ENCODE peak calls at places on chromosomes 3 and 15, in four cellular contexts. P is GM12892, A is adrenal gland, X is uterus. Z is an unnamed sample.
A peak's percentile ranks its signal among the peaks of the same experiment; 100 is the strongest.

GRCh38 chr15:83999396-84000120 is 236.0 kb upstream of the GOLGA6L4 start:
- DNase-seq in P (no peak), A (no peak), X (no peak), Z (no peak)

GRCh38 chr3:188229177-188229576 is 75.2 kb downstream of the LPP start:
- DNase-seq in P (no peak), A (no peak), X (no peak), Z (no peak)

GRCh38 chr3:46867550-46867898 is 4.3 kb upstream of the MYL3 start:
- DNase-seq in P (no peak), A (peak; percentile 80), X (peak; percentile 82), Z (no peak)

GRCh38 chr3:57557088-57557537 is 1.0 kb downstream of the PDE12 start:
- DNase-seq in P (peak; percentile 30), A (peak; percentile 38), X (no peak), Z (peak; percentile 83)

GRCh38 chr3:126267169-126267975 is 87.0 kb upstream of the ALDH1L1 start:
- DNase-seq in P (no peak), A (peak; percentile 78), X (peak; percentile 76), Z (no peak)

GRCh38 chr3:32816439-32817194 is 1.2 kb upstream of the TRIM71 start:
- DNase-seq in P (peak; percentile 37), A (no peak), X (no peak), Z (peak; percentile 44)

GRCh38 chr3:32437898-32438297 is 46.2 kb downstream of the CMTM7 start:
- DNase-seq in P (no peak), A (peak; percentile 8), X (no peak), Z (no peak)

GRCh38 chr3:108380128-108380795 is 83.9 kb downstream of the HHLA2 start:
- DNase-seq in P (no peak), A (no peak), X (no peak), Z (no peak)

GRCh38 chr3:196128172-196128843 is 46.4 kb upstream of the TFRC start:
- DNase-seq in P (no peak), A (no peak), X (no peak), Z (no peak)

GRCh38 chr15:89836255-89837133 is 21.8 kb upstream of the ANPEP start:
- DNase-seq in P (no peak), A (no peak), X (no peak), Z (no peak)

GRCh38 chr15:31774045-31774444 is 256.3 kb upstream of the CHRNA7 start:
- DNase-seq in P (no peak), A (no peak), X (no peak), Z (no peak)

GRCh38 chr3:54621181-54621580 is 306.7 kb downstream of the LRTM1 start:
- DNase-seq in P (no peak), A (no peak), X (no peak), Z (peak; percentile 54)

GRCh38 chr3:181056276-181056675 is 66.7 kb upstream of the DNAJC19 start:
- DNase-seq in P (no peak), A (no peak), X (no peak), Z (no peak)

GRCh38 chr3:170714151-170714550 is 128.3 kb upstream of the SLC7A14 start:
- DNase-seq in P (no peak), A (no peak), X (no peak), Z (no peak)

GRCh38 chr3:29201609-29202008 is 79.3 kb upstream of the RBMS3 start:
- DNase-seq in P (no peak), A (no peak), X (no peak), Z (no peak)

GRCh38 chr3:12471228-12471627 is 13.1 kb upstream of the TSEN2 start:
- DNase-seq in P (no peak), A (no peak), X (no peak), Z (no peak)

GRCh38 chr3:149489060-149489690 is 14.7 kb downstream of the TM4SF4 start:
- DNase-seq in P (no peak), A (no peak), X (no peak), Z (no peak)

GRCh38 chr3:37463163-37463562 is 288.8 kb upstream of the LRRFIP2 start:
- DNase-seq in P (no peak), A (no peak), X (no peak), Z (no peak)

GRCh38 chr3:155949464-155950217 is 79.2 kb downstream of the GMPS start:
- DNase-seq in P (no peak), A (no peak), X (no peak), Z (no peak)

GRCh38 chr15:42409011-42409410 is 49.7 kb downstream of the CAPN3 start:
- DNase-seq in P (no peak), A (no peak), X (no peak), Z (no peak)

GRCh38 chr3:127706785-127707351 is 34.1 kb downstream of the ABTB1 start:
- DNase-seq in P (no peak), A (no peak), X (peak; percentile 6), Z (no peak)

GRCh38 chr15:27956285-27956684 is 142.8 kb downstream of the OCA2 start:
- DNase-seq in P (no peak), A (no peak), X (no peak), Z (no peak)

GRCh38 chr3:185825639-185826481 is 1.0 kb upstream of the IGF2BP2 start:
- DNase-seq in P (peak; percentile 45), A (peak; percentile 43), X (peak; percentile 26), Z (peak; percentile 74)

GRCh38 chr15:90641581-90642463 is 75.3 kb upstream of the BLM start:
- DNase-seq in P (no peak), A (no peak), X (no peak), Z (no peak)

GRCh38 chr3:189967254-189967865 is 153.3 kb downstream of the P3H2 start:
- DNase-seq in P (no peak), A (peak; percentile 35), X (no peak), Z (peak; percentile 65)

GRCh38 chr3:30347679-30348216 is 258.7 kb upstream of the TGFBR2 start:
- DNase-seq in P (no peak), A (no peak), X (no peak), Z (no peak)

GRCh38 chr15:41804361-41804760 is 23.5 kb upstream of the JMJD7 start:
- DNase-seq in P (no peak), A (no peak), X (no peak), Z (no peak)

GRCh38 chr3:2166552-2166951 is 67.9 kb downstream of the CNTN4 start:
- DNase-seq in P (no peak), A (no peak), X (no peak), Z (no peak)

GRCh38 chr3:197889204-197889930 is 60.6 kb upstream of the RPL35A start:
- DNase-seq in P (no peak), A (no peak), X (no peak), Z (no peak)

GRCh38 chr3:11642455-11643162 is 1.1 kb downstream of the VGLL4 start:
- DNase-seq in P (peak; percentile 44), A (peak; percentile 82), X (peak; percentile 79), Z (peak; percentile 78)

GRCh38 chr15:46961795-46962194 is 755.5 kb upstream of the SEMA6D start:
- DNase-seq in P (no peak), A (no peak), X (no peak), Z (no peak)

GRCh38 chr15:51289290-51289689 is 49.1 kb downstream of the CYP19A1 start:
- DNase-seq in P (no peak), A (no peak), X (no peak), Z (no peak)

GRCh38 chr3:99625643-99626414 is 12.6 kb upstream of the COL8A1 start:
- DNase-seq in P (no peak), A (no peak), X (no peak), Z (no peak)

GRCh38 chr15:57751177-57751800 is 44.8 kb downstream of the POLR2M start:
- DNase-seq in P (no peak), A (no peak), X (no peak), Z (no peak)

GRCh38 chr3:48088749-48089466 is 72.7 kb upstream of the MAP4 start:
- DNase-seq in P (peak; percentile 84), A (peak; percentile 96), X (peak; percentile 97), Z (peak; percentile 98)
- TF ChIP-seq POLR2A in P (peak; percentile 91), A (peak; percentile 84), X (peak; percentile 97), Z (peak; percentile 88)

DNA sequence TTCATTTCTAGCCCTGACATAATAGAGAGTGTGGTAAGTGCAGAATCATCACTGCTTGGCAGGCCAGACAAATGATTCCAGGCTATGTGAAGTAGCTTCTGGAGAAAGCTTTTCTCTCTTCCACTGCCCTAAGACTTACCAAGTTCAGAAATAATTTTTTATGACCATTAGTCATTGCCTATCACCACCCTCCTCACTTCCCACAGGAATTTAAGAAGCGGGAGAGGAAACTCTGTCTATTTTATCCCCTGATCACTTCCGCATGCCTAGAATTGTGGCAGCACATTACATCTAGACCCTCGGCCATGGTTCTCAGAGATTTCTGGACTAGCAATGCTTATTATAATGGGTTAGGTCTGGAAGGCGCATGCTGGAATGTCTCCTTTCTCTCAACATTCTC is 397.8 kb upstream of the NR2F2 start:
- DNase-seq in P (no peak), A (no peak), X (no peak), Z (no peak)
- TF ChIP-seq POLR2A in P (no peak), A (no peak), X (no peak), Z (no peak)

DNA sequence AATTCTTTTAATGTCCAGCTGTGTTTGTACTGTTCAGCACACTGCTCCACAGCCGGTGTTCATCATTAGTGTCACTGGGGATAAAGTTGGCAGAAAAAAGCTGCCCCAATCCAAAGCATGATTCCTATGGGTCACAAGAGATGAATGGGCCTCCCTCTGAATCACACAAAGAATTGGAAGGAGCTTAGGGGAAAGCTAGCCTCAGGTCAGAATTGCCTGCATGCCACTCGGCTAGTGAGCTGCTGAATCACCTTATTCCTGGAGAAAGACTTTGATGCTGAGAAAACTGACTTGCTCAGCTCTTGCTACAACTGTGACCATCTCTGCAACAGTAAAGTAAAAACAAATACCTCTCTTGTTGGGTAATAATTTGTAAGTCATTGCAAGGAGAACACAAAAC is 3.5 kb downstream of the CCK start:
- DNase-seq in P (no peak), A (no peak), X (no peak), Z (no peak)
- TF ChIP-seq POLR2A in P (no peak), A (no peak), X (no peak), Z (no peak)

DNA sequence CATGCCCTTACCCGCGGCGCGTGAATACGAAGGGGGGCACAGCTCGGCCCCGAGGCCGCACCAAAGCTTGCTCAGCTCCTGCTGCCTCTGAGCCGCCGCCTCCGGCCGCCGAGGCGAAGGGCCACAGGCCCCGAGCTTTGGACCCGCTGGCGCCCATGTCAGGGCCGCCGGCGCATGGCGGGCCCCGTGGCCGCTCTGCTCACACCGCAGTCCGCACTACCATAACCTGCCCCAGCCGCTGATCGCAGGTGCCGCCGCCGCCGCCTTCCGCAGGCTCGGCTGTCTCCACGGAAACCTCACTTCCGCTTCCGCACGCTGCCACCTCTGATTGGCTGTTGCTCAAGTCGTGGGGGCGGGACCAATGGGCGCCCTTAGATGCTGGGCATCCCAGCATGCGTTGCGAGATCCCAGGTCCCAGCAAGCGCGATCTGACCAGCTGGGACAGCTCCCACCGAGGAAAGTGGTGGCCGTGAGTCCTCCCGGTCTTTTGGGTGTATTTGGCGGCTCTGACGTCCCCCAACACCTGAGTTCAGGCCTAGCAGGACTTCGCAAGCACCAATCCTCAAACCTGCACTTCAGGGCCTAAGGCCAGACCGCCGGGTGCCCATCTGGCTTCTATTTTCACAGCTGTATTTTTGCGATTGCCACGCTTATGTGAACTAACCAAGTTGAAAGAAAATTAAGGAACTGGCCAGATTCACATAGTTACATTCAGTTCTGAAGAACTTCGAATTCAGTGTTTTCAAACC is at the start of gene TUSC2:
- DNase-seq in P (peak; percentile 98), A (peak; percentile 98), X (peak; percentile 97), Z (peak; percentile 97)
- TF ChIP-seq POLR2A in P (peak; percentile 80), A (peak; percentile 68), X (peak; percentile 75), Z (peak; percentile 86)

GRCh38 chr15:22867886-22868285 is 29.4 kb downstream of the NIPA2 start:
- DNase-seq in P (no peak), A (no peak), X (no peak), Z (no peak)
- TF ChIP-seq POLR2A in P (no peak), A (no peak), X (no peak), Z (no peak)